ENCODE peak calls at places on chromosome 16, in six cellular contexts. R is fibroblast of lung, X is IMR-90, N is kidney, M is stomach, L is fibroblast of mammary gland. Y is an unnamed sample.

GRCh38 chr16:3509470-3509928 is 8.7 kb downstream of the CLUAP1 start:
- DNase-seq in R (no peak), X (no peak), N (peak), M (peak), L (no peak), Y (peak)

GRCh38 chr16:24810951-24811843 is 34.6 kb upstream of the SLC5A11 start:
- DNase-seq in R (no peak), X (no peak), N (no peak), M (no peak), L (no peak), Y (no peak)

GRCh38 chr16:11250786-11251524 is 5.0 kb downstream of the SOCS1 start:
- DNase-seq in R (no peak), X (peak), N (no peak), M (no peak), L (no peak), Y (no peak)

GRCh38 chr16:56847173-56847948 is 17.6 kb upstream of the SLC12A3 start:
- DNase-seq in R (peak), X (no peak), N (no peak), M (no peak), L (peak), Y (no peak)

GRCh38 chr16:16120044-16120381 is 103.3 kb downstream of the ABCC6 start:
- DNase-seq in R (no peak), X (no peak), N (no peak), M (peak), L (no peak), Y (no peak)

GRCh38 chr16:12208341-12209035 is 232.0 kb downstream of the SNX29 start:
- DNase-seq in R (no peak), X (no peak), N (no peak), M (no peak), L (peak), Y (no peak)

GRCh38 chr16:79186196-79186595 is 414.3 kb downstream of the MAF start:
- DNase-seq in R (no peak), X (no peak), N (no peak), M (no peak), L (no peak), Y (no peak)

GRCh38 chr16:29170393-29171239 is 185.8 kb downstream of the LAT start:
- DNase-seq in R (no peak), X (no peak), N (peak), M (no peak), L (no peak), Y (no peak)

GRCh38 chr16:50275428-50276127 is 9.2 kb downstream of the ADCY7 start:
- DNase-seq in R (no peak), X (no peak), N (no peak), M (no peak), L (no peak), Y (no peak)

GRCh38 chr16:30903596-30903995 is 7.2 kb downstream of the CTF1 start:
- DNase-seq in R (no peak), X (no peak), N (no peak), M (no peak), L (peak), Y (no peak)

GRCh38 chr16:24577167-24577566 is 37.8 kb downstream of the RBBP6 start:
- DNase-seq in R (peak), X (peak), N (no peak), M (no peak), L (no peak), Y (no peak)

GRCh38 chr16:72203401-72203800 is 31.4 kb upstream of the PMFBP1 start:
- DNase-seq in R (peak), X (peak), N (no peak), M (no peak), L (peak), Y (peak)

GRCh38 chr16:58511933-58512815 is 3.1 kb upstream of the SETD6 start:
- DNase-seq in R (peak), X (peak), N (peak), M (peak), L (peak), Y (peak)

GRCh38 chr16:80084614-80085013 is 456.2 kb upstream of the DYNLRB2 start:
- DNase-seq in R (peak), X (no peak), N (no peak), M (peak), L (peak), Y (peak)

GRCh38 chr16:27083861-27084261 is 17.1 kb downstream of the C16orf82 start:
- DNase-seq in R (no peak), X (no peak), N (no peak), M (no peak), L (no peak), Y (no peak)

DNA sequence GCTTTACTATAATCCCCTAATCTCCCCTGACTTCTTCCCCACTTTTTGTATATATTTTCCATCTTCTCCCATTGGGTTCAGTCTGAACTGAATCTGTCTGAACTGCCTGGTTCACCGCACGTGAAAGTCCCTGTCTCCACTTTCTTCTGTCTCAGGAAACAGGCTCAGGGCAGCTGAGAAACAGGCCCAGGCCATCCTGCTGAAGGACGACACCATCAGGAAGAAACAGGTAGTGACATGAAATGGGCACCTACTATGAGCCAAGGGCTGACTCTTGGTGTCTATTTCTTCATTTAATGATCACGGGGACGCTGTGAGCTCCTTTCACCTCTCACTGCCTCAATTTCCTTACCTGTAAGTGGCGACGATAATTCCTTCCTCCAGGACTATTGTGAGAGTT is 90.5 kb upstream of the HSBP1 start:
- DNase-seq in R (no peak), X (no peak), N (no peak), M (no peak), L (no peak), Y (no peak)
- TF ChIP-seq CTCF in R (no peak), X (no peak), N (no peak), M (no peak), L (no peak), Y (no peak)

GRCh38 chr16:85463228-85463611 is 149.9 kb upstream of the GSE1 start:
- DNase-seq in R (no peak), X (no peak), N (no peak), M (no peak), L (no peak), Y (no peak)
- H3K4me3 ChIP-seq in R (no peak), X (no peak), N (no peak), M (peak), L (no peak), Y (no peak)

GRCh38 chr16:54194008-54194731 is 92.4 kb downstream of the IRX3 start:
- DNase-seq in R (peak), X (no peak), N (peak), M (peak), L (peak), Y (peak)
- TF ChIP-seq CTCF in R (no peak), X (no peak), N (no peak), M (no peak), L (no peak), Y (no peak)

GRCh38 chr16:20612551-20613470 is 36.6 kb upstream of the ACSM2B start:
- DNase-seq in R (no peak), X (no peak), N (no peak), M (peak), L (no peak), Y (no peak)
- H3K4me3 ChIP-seq in R (no peak), X (no peak), N (no peak), M (no peak), L (no peak), Y (no peak)

DNA sequence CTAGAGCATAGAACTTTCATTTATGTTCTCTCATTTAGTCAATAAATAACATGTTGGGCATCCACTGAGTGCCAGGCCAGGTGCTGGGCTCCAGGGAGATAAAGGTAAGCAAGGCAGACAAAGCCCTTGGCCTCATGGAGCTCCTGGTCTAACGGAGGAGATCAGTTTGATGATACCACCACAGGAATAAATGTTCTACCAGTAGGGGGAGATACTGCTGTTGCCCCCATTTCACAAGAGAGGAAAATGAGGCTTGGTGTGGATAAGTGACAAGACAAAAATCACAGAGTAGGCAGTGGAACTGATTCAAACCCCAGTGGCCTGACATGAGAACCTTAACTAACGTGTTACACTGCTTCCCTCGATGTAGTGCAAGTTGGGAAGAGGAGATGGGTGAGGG is 80.4 kb upstream of the ERCC4 start:
- DNase-seq in R (no peak), X (no peak), N (no peak), M (no peak), L (no peak), Y (no peak)
- TF ChIP-seq CTCF in R (no peak), X (no peak), N (no peak), M (no peak), L (no peak), Y (no peak)

GRCh38 chr16:81497690-81498089 is 53.1 kb downstream of the CMIP start:
- DNase-seq in R (no peak), X (no peak), N (peak), M (no peak), L (no peak), Y (no peak)
- H3K4me3 ChIP-seq in R (no peak), X (no peak), N (no peak), M (no peak), L (no peak), Y (no peak)

DNA sequence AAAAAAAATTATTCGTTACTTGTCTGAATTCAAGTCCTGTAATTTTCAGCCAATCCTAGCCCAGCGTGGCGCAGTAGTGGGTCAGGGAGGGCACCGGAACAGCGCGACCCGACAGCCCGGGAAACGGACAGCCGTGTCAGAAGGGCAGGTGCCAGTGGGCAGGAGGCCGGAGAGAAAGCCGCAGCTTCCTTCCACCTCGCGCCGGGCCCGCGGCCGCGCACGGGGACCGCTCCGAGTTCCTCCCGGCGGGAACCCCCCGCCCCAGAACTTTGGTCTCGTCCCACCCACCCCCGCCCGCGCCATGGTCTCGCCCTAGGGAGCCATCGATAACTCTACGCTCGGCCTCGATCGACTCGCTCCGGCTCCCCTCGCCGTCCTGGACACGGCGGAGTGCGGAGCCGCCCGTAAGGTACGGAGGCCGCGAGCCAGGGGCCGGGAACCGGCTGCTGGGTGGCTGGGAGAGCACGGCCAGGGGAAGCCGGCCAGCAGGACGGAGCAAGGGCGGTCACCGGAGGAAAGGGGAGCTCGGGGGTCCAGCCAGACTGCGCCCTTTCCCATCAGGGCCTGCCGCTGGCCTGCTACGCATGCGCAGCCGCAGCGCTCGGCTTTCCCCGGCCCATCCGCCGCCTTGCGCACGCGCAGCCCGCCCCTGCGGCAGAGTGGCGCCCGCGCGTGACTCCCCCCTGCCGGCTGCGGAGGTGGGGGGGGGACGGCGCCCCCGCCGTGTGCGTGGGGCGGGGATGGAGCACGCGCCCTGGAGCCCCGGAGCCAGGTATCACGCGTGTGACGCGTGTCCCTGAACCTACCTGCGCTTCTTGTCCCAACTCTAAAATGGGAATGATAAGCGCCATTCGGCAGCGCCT is at the start of gene MLST8:
- DNase-seq in R (peak), X (peak), N (peak), M (peak), L (peak), Y (peak)
- TF ChIP-seq CTCF in R (no peak), X (peak), N (no peak), M (peak), L (no peak), Y (no peak)

DNA sequence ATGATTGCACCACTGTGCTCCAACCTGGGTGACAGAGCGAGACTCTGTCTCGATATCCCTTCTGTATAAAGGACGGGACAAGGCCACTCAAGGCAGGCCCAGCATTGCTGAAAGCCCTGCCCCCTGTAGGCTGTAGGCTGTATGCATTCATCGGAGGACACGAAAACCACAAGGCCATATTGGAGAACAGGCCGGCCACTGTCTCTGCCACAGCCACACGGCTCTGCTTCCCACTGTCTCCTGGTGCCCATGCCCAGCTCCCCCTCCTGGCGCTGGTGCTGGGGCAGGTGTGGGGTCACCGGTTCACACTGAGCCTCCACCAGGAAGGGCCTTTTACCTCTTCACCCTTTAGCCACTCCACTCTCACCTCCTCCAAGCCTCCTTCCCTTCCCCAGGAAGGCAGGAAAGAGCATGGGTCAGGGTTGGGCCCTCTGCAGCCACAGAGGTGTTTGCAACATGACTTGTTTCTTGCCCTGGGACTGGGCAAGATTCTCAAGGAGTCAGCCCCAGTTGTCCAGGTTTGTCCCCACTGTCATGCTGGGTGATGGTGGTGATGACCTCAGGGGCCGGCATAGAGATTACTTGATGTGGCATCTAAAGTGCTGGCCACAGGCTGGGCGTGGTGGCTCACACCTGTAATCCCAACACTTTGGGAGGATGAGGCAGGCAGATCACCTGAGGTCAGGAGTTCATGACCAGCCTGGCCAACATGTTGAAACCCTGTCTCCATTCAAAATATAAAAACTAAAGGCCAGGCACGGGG is 5.3 kb upstream of the NTN3 start:
- DNase-seq in R (no peak), X (no peak), N (no peak), M (no peak), L (no peak), Y (no peak)
- H3K4me3 ChIP-seq in R (no peak), X (no peak), N (no peak), M (no peak), L (no peak), Y (no peak)

Y was measured in astrocyte of the spinal cord.